ENCODE peak calls at places on chromosomes 7 and 10, in ten cellular contexts. O is AG10803; M is substantia nigra; A is heart right ventricle; B is GDM1; I is kidney epithelial cell; G is ecto neural progenitor cell; X is tibial artery; C is CD4-positive, CD25-positive, alpha-beta regulatory T cell; W is activated T-helper 1 cell treated with anti-CD3 and anti-CD28 coated beads, Interleukin-12 subunit alpha, Interleukin-12 subunit beta, Interleukin-2, Interleukin-4 antibody, amounts not matched to agents 30 ng/mL and 10 ng/mL and 1 ng/mL, durations not matched to agents 14 hours and 24 hours and 36 hours. D is an unnamed sample.

GRCh38 chr10:51272580-51272979 is 198.3 kb downstream of the PRKG1 start:
- DNase-seq in O (peak), M (no peak), A (peak), B (no peak), I (no peak), G (no peak), X (no peak), C (no peak), W (no peak), D (no peak)

GRCh38 chr10:44975487-44976331 is 2.9 kb downstream of the DEPP1 start:
- DNase-seq in O (peak), M (no peak), A (no peak), B (no peak), I (peak), G (no peak), X (peak), C (no peak), W (no peak), D (no peak)

GRCh38 chr10:24703700-24704099 is 20.0 kb downstream of the ARHGAP21 start:
- DNase-seq in O (peak), M (no peak), A (no peak), B (no peak), I (no peak), G (no peak), X (no peak), C (no peak), W (no peak), D (no peak)

GRCh38 chr10:130341325-130341724 is 205.1 kb downstream of the GLRX3 start:
- DNase-seq in O (no peak), M (no peak), A (no peak), B (peak), I (no peak), G (peak), X (no peak), C (no peak), W (no peak), D (no peak)

GRCh38 chr10:7193369-7193768 is 217.5 kb downstream of the SFMBT2 start:
- DNase-seq in O (no peak), M (no peak), A (no peak), B (no peak), I (no peak), G (no peak), X (no peak), C (peak), W (no peak), D (no peak)

GRCh38 chr7:46880508-46881196 is 701.3 kb downstream of the TNS3 start:
- DNase-seq in O (no peak), M (no peak), A (no peak), B (no peak), I (no peak), G (no peak), X (no peak), C (no peak), W (no peak), D (no peak)

GRCh38 chr10:1149793-1150637 is 93.8 kb downstream of the WDR37 start:
- DNase-seq in O (no peak), M (no peak), A (peak), B (no peak), I (no peak), G (peak), X (no peak), C (peak), W (no peak), D (no peak)

GRCh38 chr10:128060341-128060851 is 65.8 kb downstream of the MKI67 start:
- DNase-seq in O (no peak), M (no peak), A (no peak), B (no peak), I (no peak), G (no peak), X (no peak), C (no peak), W (no peak), D (no peak)

GRCh38 chr7:2482725-2483451 is 6.7 kb upstream of the GRIFIN start:
- DNase-seq in O (no peak), M (no peak), A (no peak), B (no peak), I (no peak), G (no peak), X (no peak), C (peak), W (no peak), D (no peak)

GRCh38 chr10:121595806-121596667 is 2.2 kb downstream of the FGFR2 start:
- DNase-seq in O (no peak), M (peak), A (no peak), B (no peak), I (no peak), G (peak), X (no peak), C (no peak), W (no peak), D (no peak)

GRCh38 chr7:16546921-16547505 is 20.4 kb downstream of the LRRC72 start:
- DNase-seq in O (no peak), M (no peak), A (no peak), B (no peak), I (no peak), G (no peak), X (no peak), C (no peak), W (no peak), D (no peak)

GRCh38 chr10:32981760-32982159 is 23.7 kb upstream of the ITGB1 start:
- DNase-seq in O (peak), M (no peak), A (peak), B (no peak), I (no peak), G (no peak), X (no peak), C (peak), W (no peak), D (no peak)

GRCh38 chr10:101031796-101032636 is 982 bp downstream of the SFXN3 start:
- DNase-seq in O (peak), M (peak), A (peak), B (peak), I (no peak), G (peak), X (peak), C (peak), W (peak), D (peak)

GRCh38 chr7:133428876-133429275 is 176.0 kb downstream of the EXOC4 start:
- DNase-seq in O (no peak), M (no peak), A (no peak), B (no peak), I (no peak), G (no peak), X (no peak), C (no peak), W (no peak), D (no peak)

GRCh38 chr7:79050592-79050991 is 402.9 kb downstream of the MAGI2 start:
- DNase-seq in O (peak), M (no peak), A (no peak), B (no peak), I (peak), G (no peak), X (no peak), C (no peak), W (no peak), D (no peak)

GRCh38 chr10:102610499-102610898 is 33.8 kb upstream of the TRIM8 start:
- DNase-seq in O (no peak), M (no peak), A (no peak), B (no peak), I (no peak), G (no peak), X (no peak), C (no peak), W (no peak), D (no peak)

GRCh38 chr10:20276127-20276979 is 460.1 kb downstream of the PLXDC2 start:
- DNase-seq in O (no peak), M (no peak), A (no peak), B (no peak), I (no peak), G (peak), X (no peak), C (no peak), W (no peak), D (no peak)

GRCh38 chr7:100132697-100133137 is 6.0 kb downstream of the MBLAC1 start:
- DNase-seq in O (peak), M (peak), A (peak), B (peak), I (no peak), G (peak), X (no peak), C (peak), W (peak), D (peak)

GRCh38 chr10:96414303-96414702 is 55.5 kb upstream of the OPALIN start:
- DNase-seq in O (no peak), M (no peak), A (no peak), B (no peak), I (no peak), G (no peak), X (no peak), C (no peak), W (no peak), D (no peak)

GRCh38 chr10:4633186-4633585 is 192.8 kb upstream of the AKR1E2 start:
- DNase-seq in O (no peak), M (no peak), A (no peak), B (no peak), I (no peak), G (no peak), X (no peak), C (no peak), W (no peak), D (no peak)

GRCh38 chr10:113589225-113589770 is 36.4 kb downstream of the HABP2 start:
- DNase-seq in O (no peak), M (no peak), A (no peak), B (no peak), I (no peak), G (no peak), X (no peak), C (no peak), W (no peak), D (no peak)

GRCh38 chr7:142865766-142866165 is 10.9 kb downstream of the EPHB6 start:
- DNase-seq in O (no peak), M (no peak), A (no peak), B (no peak), I (no peak), G (no peak), X (no peak), C (no peak), W (no peak), D (no peak)

GRCh38 chr7:95642173-95642572 is 45.9 kb upstream of the PDK4 start:
- DNase-seq in O (no peak), M (no peak), A (no peak), B (no peak), I (no peak), G (no peak), X (no peak), C (no peak), W (no peak), D (no peak)

GRCh38 chr7:154372106-154372505 is 319.9 kb downstream of the DPP6 start:
- DNase-seq in O (no peak), M (no peak), A (no peak), B (no peak), I (no peak), G (no peak), X (no peak), C (no peak), W (no peak), D (no peak)

GRCh38 chr10:26550774-26551526 is 112.8 kb downstream of the APBB1IP start:
- DNase-seq in O (no peak), M (no peak), A (no peak), B (no peak), I (no peak), G (no peak), X (no peak), C (no peak), W (no peak), D (no peak)

GRCh38 chr10:68052463-68052862 is 22.6 kb downstream of the HERC4 start:
- DNase-seq in O (peak), M (no peak), A (no peak), B (no peak), I (no peak), G (no peak), X (no peak), C (no peak), W (no peak), D (no peak)

GRCh38 chr10:24552346-24553016 is 171.2 kb downstream of the ARHGAP21 start:
- DNase-seq in O (no peak), M (no peak), A (no peak), B (no peak), I (no peak), G (peak), X (no peak), C (peak), W (no peak), D (no peak)

GRCh38 chr10:95508730-95509129 is 52.4 kb downstream of the SORBS1 start:
- DNase-seq in O (peak), M (no peak), A (peak), B (no peak), I (no peak), G (no peak), X (no peak), C (no peak), W (no peak), D (no peak)

GRCh38 chr7:21028186-21028989 is 241.7 kb upstream of the SP8 start:
- DNase-seq in O (no peak), M (no peak), A (no peak), B (no peak), I (peak), G (peak), X (no peak), C (no peak), W (no peak), D (no peak)

GRCh38 chr10:31099664-31100063 is 68.0 kb upstream of the ZNF438 start:
- DNase-seq in O (no peak), M (no peak), A (no peak), B (no peak), I (peak), G (no peak), X (no peak), C (no peak), W (no peak), D (no peak)

D was measured in CD14-positive monocyte.